ENCODE peak calls at places on chromosome 1, in four cellular contexts. G is HepG2, N is GM12878, V is K562. M is an unnamed sample.

GRCh38 chr1:247849616-247850015 is 7.4 kb upstream of the TRIM58 start:
- DNase-seq in G (no peak), V (no peak), N (no peak), M (no peak)

GRCh38 chr1:30109853-30110252 is 613.5 kb downstream of the MATN1 start:
- DNase-seq in G (no peak), N (no peak), V (no peak), M (no peak)

GRCh38 chr1:201471772-201472171 is 2.8 kb upstream of the PHLDA3 start:
- DNase-seq in N (no peak), G (no peak), V (no peak), M (no peak)

GRCh38 chr1:30417701-30418425 is 305.5 kb downstream of the MATN1 start:
- DNase-seq in G (no peak), V (no peak), N (no peak), M (no peak)

GRCh38 chr1:212769372-212770167 is 22.0 kb downstream of the NSL1 start:
- DNase-seq in V (no peak), G (no peak), N (no peak), M (no peak)

GRCh38 chr1:34213976-34214375 is 37.3 kb downstream of the C1orf94 start:
- DNase-seq in G (no peak), N (no peak), V (no peak), M (no peak)

GRCh38 chr1:172322219-172323061 is 98.0 kb upstream of the C1orf105 start:
- DNase-seq in V (no peak), G (no peak), N (no peak), M (no peak)

GRCh38 chr1:199983531-199983930 is 44.0 kb upstream of the NR5A2 start:
- DNase-seq in N (no peak), V (no peak), G (no peak), M (no peak)

GRCh38 chr1:15848143-15848928 is 829 bp downstream of the SPEN start:
- DNase-seq in V (no peak), N (no peak), G (no peak), M (no peak)

GRCh38 chr1:42765832-42766722 is 751 bp downstream of the P3H1 start:
- DNase-seq in V (peak), N (no peak), G (peak), M (peak)

GRCh38 chr1:2592672-2593071 is 6.1 kb downstream of the PRXL2B start:
- DNase-seq in N (no peak), G (no peak), V (no peak), M (no peak)

GRCh38 chr1:154329152-154329521 is 3.8 kb downstream of the ATP8B2 start:
- DNase-seq in G (no peak), N (no peak), V (no peak), M (no peak)

GRCh38 chr1:211967704-211968103 is 67.7 kb downstream of the INTS7 start:
- DNase-seq in N (no peak), V (no peak), G (no peak), M (no peak)

GRCh38 chr1:151992345-151993083 is 1.1 kb downstream of the S100A10 start:
- DNase-seq in N (no peak), G (peak), V (peak), M (peak)

GRCh38 chr1:115114308-115114707 is 25.0 kb upstream of the TSPAN2 start:
- DNase-seq in V (no peak), G (no peak), N (no peak), M (peak)

GRCh38 chr1:216518844-216519627 is 95.8 kb upstream of the USH2A start:
- DNase-seq in N (no peak), G (no peak), V (no peak), M (no peak)

GRCh38 chr1:33049381-33049780 is 12.7 kb upstream of the AK2 start:
- DNase-seq in N (no peak), V (no peak), G (no peak), M (no peak)

GRCh38 chr1:66576645-66577044 is 42.7 kb downstream of the SGIP1 start:
- DNase-seq in N (no peak), G (peak), V (no peak), M (no peak)

GRCh38 chr1:200346744-200347143 is 63.1 kb downstream of the ZNF281 start:
- DNase-seq in N (no peak), G (no peak), V (no peak), M (no peak)

GRCh38 chr1:3320246-3321152 is 134.0 kb upstream of the ARHGEF16 start:
- DNase-seq in V (no peak), G (peak), N (no peak), M (peak)

GRCh38 chr1:1858382-1859086 is 32.4 kb downstream of the GNB1 start:
- DNase-seq in V (peak), N (no peak), G (peak), M (no peak)

GRCh38 chr1:31869473-31869872 is 53.7 kb upstream of the SPOCD1 start:
- DNase-seq in N (no peak), G (no peak), V (no peak), M (no peak)

GRCh38 chr1:240219104-240219503 is 127.4 kb downstream of the FMN2 start:
- DNase-seq in V (no peak), G (no peak), N (no peak), M (no peak)

GRCh38 chr1:44655609-44656008 is 18.7 kb downstream of the TMEM53 start:
- DNase-seq in N (no peak), G (peak), V (peak), M (no peak)

GRCh38 chr1:54582566-54583306 is 34.7 kb downstream of the ACOT11 start:
- DNase-seq in V (no peak), G (no peak), N (no peak), M (no peak)

GRCh38 chr1:209884665-209885117 is 53.3 kb upstream of the SYT14 start:
- DNase-seq in N (peak), V (peak), G (peak), M (peak)

GRCh38 chr1:5621692-5622091 is 370.5 kb downstream of the NPHP4 start:
- DNase-seq in N (no peak), G (no peak), V (no peak), M (no peak)

GRCh38 chr1:217919683-217920502 is 288.7 kb downstream of the SPATA17 start:
- DNase-seq in N (no peak), V (no peak), G (no peak), M (no peak)

GRCh38 chr1:17768651-17769241 is 13.6 kb downstream of the ACTL8 start:
- DNase-seq in G (no peak), V (peak), N (no peak), M (no peak)

GRCh38 chr1:168467452-168467851 is 76.3 kb downstream of the XCL2 start:
- DNase-seq in G (no peak), V (no peak), N (peak), M (no peak)

GRCh38 chr1:232557661-232558260 is 72.2 kb downstream of the SIPA1L2 start:
- DNase-seq in G (no peak), V (no peak), N (no peak), M (no peak)

GRCh38 chr1:232561381-232561780 is 68.6 kb downstream of the SIPA1L2 start:
- DNase-seq in N (no peak), V (no peak), G (no peak), M (no peak)

GRCh38 chr1:232562855-232563510 is 67.0 kb downstream of the SIPA1L2 start:
- DNase-seq in G (no peak), V (no peak), N (no peak), M (no peak)

GRCh38 chr1:232558974-232559373 is 71.0 kb downstream of the SIPA1L2 start:
- DNase-seq in N (no peak), V (no peak), G (no peak), M (no peak)

GRCh38 chr1:232560940-232561339 is 69.0 kb downstream of the SIPA1L2 start:
- DNase-seq in G (no peak), N (no peak), V (no peak), M (no peak)
- TF ChIP-seq ZBTB33 in G (no peak), N (no peak), V (no peak), M (no peak)

GRCh38 chr1:208837242-208837641 is 593.1 kb upstream of the PLXNA2 start:
- DNase-seq in N (no peak), G (no peak), V (no peak), M (no peak)

GRCh38 chr1:208829601-208830000 is 585.4 kb upstream of the PLXNA2 start:
- DNase-seq in G (no peak), V (no peak), N (no peak), M (no peak)

GRCh38 chr1:208834346-208835081 is 590.3 kb upstream of the PLXNA2 start:
- DNase-seq in N (no peak), G (no peak), V (no peak), M (no peak)

GRCh38 chr1:208835781-208836180 is 591.6 kb upstream of the PLXNA2 start:
- DNase-seq in V (no peak), G (no peak), N (no peak), M (no peak)

DNA sequence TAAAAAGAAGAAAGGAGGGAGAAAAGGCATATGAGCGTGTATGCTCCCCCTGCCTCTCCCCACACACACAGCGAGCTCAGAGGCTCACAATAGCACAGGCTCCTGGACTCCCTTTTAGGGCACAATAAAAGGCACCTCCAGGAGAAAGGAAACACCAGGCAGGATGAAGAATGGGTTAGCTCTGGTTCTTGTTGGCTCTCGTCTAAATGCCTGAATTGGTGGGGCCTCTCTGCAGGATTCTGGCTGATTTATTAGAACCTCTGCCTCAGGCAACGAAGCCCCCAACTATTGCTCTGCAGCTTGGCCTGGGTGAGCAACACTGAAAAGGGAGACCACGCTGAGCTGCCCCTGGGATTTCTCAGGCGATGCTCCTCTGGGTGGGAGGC is 590.9 kb upstream of the PLXNA2 start:
- DNase-seq in V (no peak), N (no peak), G (no peak), M (no peak)
- H3K4me3 ChIP-seq in V (no peak), N (no peak), G (no peak), M (no peak)

GRCh38 chr1:161726631-161727342 is 5.4 kb downstream of the FCRLB start:
- DNase-seq in N (no peak), G (peak), V (peak), M (peak)
- TF ChIP-seq POLR2A in N (peak), G (peak), V (peak), M (peak)

DNA sequence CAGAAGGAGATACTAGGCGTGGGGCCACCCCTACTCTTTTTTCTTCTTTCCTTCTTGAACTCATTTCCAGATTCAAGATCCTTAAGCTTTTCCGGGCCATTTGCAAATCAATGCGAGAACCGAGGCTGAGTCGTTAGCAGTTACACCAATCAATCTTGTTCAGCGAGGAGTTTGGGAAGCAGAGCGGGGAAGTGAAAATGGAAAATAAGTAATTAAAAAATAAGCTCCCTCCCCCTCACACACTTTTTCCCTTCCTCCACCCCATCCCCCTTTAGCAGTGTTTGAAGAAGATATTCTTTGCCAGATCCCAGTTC is 1.7 kb upstream of the NEGR1 start:
- DNase-seq in G (no peak), N (no peak), V (no peak), M (no peak)
- TF ChIP-seq ZBTB33 in G (no peak), N (no peak), V (no peak), M (no peak)

GRCh38 chr1:207826557-207827487 is 75.0 kb downstream of the CD46 start:
- DNase-seq in N (no peak), G (peak), V (no peak), M (no peak)

GRCh38 chr1:207823880-207824566 is 72.2 kb downstream of the CD46 start:
- DNase-seq in G (peak), V (no peak), N (peak), M (peak)

GRCh38 chr1:207825719-207826556 is 74.1 kb downstream of the CD46 start:
- DNase-seq in N (peak), G (peak), V (peak), M (no peak)

GRCh38 chr1:207824691-207825090 is 72.8 kb downstream of the CD46 start:
- DNase-seq in G (no peak), V (no peak), N (peak), M (no peak)

GRCh38 chr1:207825296-207825695 is 73.4 kb downstream of the CD46 start:
- DNase-seq in G (no peak), V (no peak), N (no peak), M (no peak)
- H3K4me3 ChIP-seq in G (no peak), V (peak), N (peak), M (no peak)

GRCh38 chr1:85326851-85327250 is 50.4 kb upstream of the BCL10 start:
- DNase-seq in G (no peak), V (no peak), N (no peak), M (no peak)
- TF ChIP-seq POLR2A in G (no peak), V (no peak), N (no peak), M (no peak)

M was measured in HCT116.